ENCODE peak calls at places on chromosomes 6 and 20, in six cellular contexts. H is activated T-cell treated with anti-CD3 and anti-CD28 coated beads for 24 hours, E is cardiac fibroblast, G is NCI-H510A treated with DMSO at 0.1 percent for 48 hours, I is skeletal muscle cell, W is amniotic stem cell. U is an unnamed sample.

GRCh38 chr6:143579703-143580102 is 68.2 kb upstream of the FUCA2 start:
- DNase-seq in G (no peak), E (peak; percentile 97), W (peak; percentile 75), H (no peak), I (peak; percentile 78), U (peak; percentile 50)

GRCh38 chr20:59577037-59577808 is 27.1 kb upstream of the PHACTR3 start:
- DNase-seq in W (no peak), E (no peak), H (no peak), I (no peak), G (no peak), U (no peak)

GRCh38 chr20:11891827-11892521 is 25.7 kb upstream of the BTBD3 start:
- DNase-seq in E (peak; percentile 82), H (peak; percentile 29), W (peak; percentile 37), G (peak; percentile 84), I (no peak), U (peak; percentile 36)

GRCh38 chr6:26520088-26520839 is 17.9 kb upstream of the HMGN4 start:
- DNase-seq in E (no peak), H (no peak), G (peak; percentile 71), I (no peak), W (peak; percentile 56), U (no peak)

GRCh38 chr6:109961666-109962065 is 16.4 kb upstream of the GPR6 start:
- DNase-seq in I (no peak), G (no peak), E (peak; percentile 42), W (no peak), H (no peak), U (no peak)

GRCh38 chr20:40176442-40176841 is 512.6 kb downstream of the MAFB start:
- DNase-seq in H (no peak), W (no peak), E (no peak), I (no peak), G (no peak), U (no peak)

GRCh38 chr6:25302677-25303128 is 23.5 kb downstream of the CARMIL1 start:
- DNase-seq in G (peak; percentile 94), E (peak; percentile 90), H (no peak), W (peak; percentile 15), I (peak; percentile 65), U (peak; percentile 44)

GRCh38 chr6:158706369-158706982 is 56.6 kb downstream of the SYTL3 start:
- DNase-seq in I (no peak), H (no peak), G (peak; percentile 28), E (peak; percentile 71), W (no peak), U (no peak)

GRCh38 chr6:44176935-44177509 is 18.4 kb downstream of the CAPN11 start:
- DNase-seq in G (no peak), W (no peak), H (no peak), I (no peak), E (no peak), U (no peak)

GRCh38 chr6:57216235-57217101 is 5.6 kb downstream of the RAB23 start:
- DNase-seq in I (no peak), G (no peak), E (peak; percentile 57), H (no peak), W (no peak), U (no peak)

GRCh38 chr6:48866681-48867080 is 596.4 kb downstream of the MMUT start:
- DNase-seq in G (no peak), H (no peak), E (no peak), W (no peak), I (no peak), U (no peak)

GRCh38 chr6:37998366-37998765 is 178.8 kb downstream of the ZFAND3 start:
- DNase-seq in E (no peak), G (no peak), W (no peak), H (no peak), I (no peak), U (no peak)

GRCh38 chr6:145899915-145900569 is 64.1 kb downstream of the SHPRH start:
- DNase-seq in W (no peak), I (no peak), E (no peak), H (no peak), G (no peak), U (no peak)

GRCh38 chr6:45504947-45505346 is 127.2 kb upstream of the SUPT3H start:
- DNase-seq in E (peak; percentile 71), W (no peak), H (no peak), G (peak; percentile 88), I (peak; percentile 91), U (no peak)

GRCh38 chr6:157982297-157982579 is 575 bp downstream of the SYNJ2 start:
- DNase-seq in H (no peak), I (no peak), G (peak; percentile 24), E (peak; percentile 46), W (no peak), U (no peak)

GRCh38 chr20:56350842-56351241 is 7.9 kb upstream of the FAM210B start:
- DNase-seq in W (no peak), I (no peak), H (no peak), E (no peak), G (no peak), U (no peak)

GRCh38 chr6:135876048-135876447 is 24.5 kb downstream of the PDE7B start:
- DNase-seq in W (no peak), H (no peak), I (no peak), E (no peak), G (no peak), U (no peak)

GRCh38 chr6:155378284-155378683 is 64.0 kb upstream of the TFB1M start:
- DNase-seq in H (no peak), W (no peak), E (no peak), I (no peak), G (no peak), U (no peak)

GRCh38 chr6:67736816-67737215 is 898.3 kb upstream of the ADGRB3 start:
- DNase-seq in E (peak; percentile 34), W (no peak), I (no peak), G (no peak), H (no peak), U (no peak)

GRCh38 chr20:45359406-45360148 is 3.4 kb upstream of the SYS1 start:
- DNase-seq in E (peak; percentile 75), H (no peak), W (no peak), G (no peak), I (no peak), U (no peak)

GRCh38 chr6:4388675-4389074 is 253.3 kb upstream of the ECI2 start:
- DNase-seq in W (no peak), H (no peak), I (no peak), E (peak; percentile 13), G (no peak), U (peak; percentile 75)